ENCODE peak calls at places on chromosomes 3 and 15, in five cellular contexts. One of them, this sample, is unnamed. For H3K4me1, the result is how much of the 10 kb centered on the place peaks cover.

GRCh38 chr15:36479200-36479896 is 100.1 kb upstream of the CDIN1 start:
- DNase-seq in tibial nerve: no peak
- DNase-seq in ovary: no peak
- DNase-seq in spleen: no peak
- DNase-seq in adrenal gland: no peak
- DNase-seq in this sample: no peak

GRCh38 chr3:49531715-49532114 is 22.6 kb upstream of the BSN start:
- DNase-seq in ovary: peak
- DNase-seq in tibial nerve: no peak
- DNase-seq in adrenal gland: no peak
- DNase-seq in spleen: no peak
- DNase-seq in this sample: no peak

GRCh38 chr3:79419222-79419621 is 348.6 kb downstream of the ROBO1 start:
- DNase-seq in adrenal gland: no peak
- DNase-seq in tibial nerve: no peak
- DNase-seq in spleen: no peak
- DNase-seq in ovary: no peak
- DNase-seq in this sample: no peak

GRCh38 chr15:26235148-26235769 is 372.1 kb upstream of the ATP10A start:
- DNase-seq in tibial nerve: no peak
- DNase-seq in ovary: no peak
- DNase-seq in spleen: no peak
- DNase-seq in adrenal gland: no peak
- DNase-seq in this sample: no peak

GRCh38 chr3:171183042-171183441 is 156.5 kb upstream of the SLC2A2 start:
- DNase-seq in tibial nerve: no peak
- DNase-seq in ovary: no peak
- DNase-seq in spleen: no peak
- DNase-seq in adrenal gland: no peak
- DNase-seq in this sample: no peak

GRCh38 chr3:55720614-55721013 is 233.5 kb upstream of the WNT5A start:
- DNase-seq in ovary: no peak
- DNase-seq in adrenal gland: no peak
- DNase-seq in spleen: no peak
- DNase-seq in tibial nerve: no peak
- DNase-seq in this sample: no peak

GRCh38 chr15:95290376-95290973 is 1040.0 kb upstream of the NR2F2 start:
- DNase-seq in ovary: no peak
- DNase-seq in spleen: no peak
- DNase-seq in tibial nerve: no peak
- DNase-seq in adrenal gland: no peak
- DNase-seq in this sample: no peak

GRCh38 chr3:144743325-144743724 is 771.7 kb downstream of the DIPK2A start:
- DNase-seq in adrenal gland: no peak
- DNase-seq in spleen: no peak
- DNase-seq in ovary: no peak
- DNase-seq in tibial nerve: no peak
- DNase-seq in this sample: no peak

GRCh38 chr3:126982125-126982521 is 792 bp upstream of the PLXNA1 start:
- DNase-seq in tibial nerve: no peak
- DNase-seq in spleen: no peak
- DNase-seq in ovary: no peak
- DNase-seq in adrenal gland: no peak
- DNase-seq in this sample: peak

DNA sequence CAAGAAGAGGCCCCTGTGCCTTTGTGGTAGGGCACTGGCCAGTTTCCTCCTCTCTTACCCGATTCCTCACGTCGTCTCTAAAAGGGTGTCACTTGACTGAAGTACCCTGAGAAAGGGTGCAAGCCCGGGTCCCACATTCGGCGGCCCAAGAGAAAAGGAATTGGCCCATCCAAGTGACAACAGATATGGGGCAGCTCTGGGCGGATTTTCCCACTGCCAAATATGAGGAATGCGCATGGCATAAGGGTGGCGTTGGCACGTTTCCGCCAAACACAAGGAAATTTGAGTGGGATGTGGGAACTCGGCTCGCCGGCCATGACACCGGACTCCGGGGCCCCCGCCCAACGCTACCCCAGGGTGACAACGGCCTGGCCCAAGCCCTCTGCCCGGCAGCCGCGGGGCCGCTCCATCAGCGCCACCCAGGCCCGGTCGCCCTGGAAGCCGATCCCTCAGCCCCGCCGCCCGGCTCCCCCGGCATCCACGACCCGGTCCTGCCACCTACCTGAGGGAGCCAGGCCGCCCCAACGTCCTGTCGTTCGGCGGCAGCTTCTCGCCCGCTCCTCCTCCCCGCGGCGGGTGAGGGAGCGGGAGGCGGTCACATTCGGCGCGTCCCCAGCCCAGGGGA is 494 bp downstream of the RAF1 start:
- DNase-seq in tibial nerve: peak
- DNase-seq in ovary: peak
- DNase-seq in adrenal gland: peak
- DNase-seq in spleen: no peak
- DNase-seq in this sample: peak
- H3K4me1 ChIP-seq in tibial nerve: under half
- H3K4me1 ChIP-seq in ovary: under half
- H3K4me1 ChIP-seq in adrenal gland: under half
- H3K4me1 ChIP-seq in spleen: under half
- H3K4me1 ChIP-seq in this sample: under half

GRCh38 chr3:43062040-43062555 is 43.8 kb downstream of the POMGNT2 start:
- DNase-seq in ovary: no peak
- DNase-seq in tibial nerve: no peak
- DNase-seq in adrenal gland: no peak
- DNase-seq in spleen: no peak
- DNase-seq in this sample: no peak

GRCh38 chr3:43061101-43061895 is 44.6 kb downstream of the POMGNT2 start:
- DNase-seq in tibial nerve: no peak
- DNase-seq in adrenal gland: no peak
- DNase-seq in spleen: no peak
- DNase-seq in ovary: no peak
- DNase-seq in this sample: no peak

GRCh38 chr3:43062556-43063040 is 43.3 kb downstream of the POMGNT2 start:
- DNase-seq in tibial nerve: no peak
- DNase-seq in ovary: no peak
- DNase-seq in adrenal gland: no peak
- DNase-seq in spleen: no peak
- DNase-seq in this sample: no peak

GRCh38 chr3:43055806-43056770 is 49.8 kb downstream of the POMGNT2 start:
- DNase-seq in ovary: no peak
- DNase-seq in spleen: no peak
- DNase-seq in adrenal gland: no peak
- DNase-seq in tibial nerve: peak
- DNase-seq in this sample: no peak

GRCh38 chr3:43059456-43059855 is 46.4 kb downstream of the POMGNT2 start:
- DNase-seq in spleen: no peak
- DNase-seq in ovary: no peak
- DNase-seq in tibial nerve: no peak
- DNase-seq in adrenal gland: no peak
- DNase-seq in this sample: no peak
- TF ChIP-seq POLR2A in spleen: no peak
- TF ChIP-seq POLR2A in ovary: no peak
- TF ChIP-seq POLR2A in tibial nerve: no peak
- TF ChIP-seq POLR2A in adrenal gland: no peak
- TF ChIP-seq POLR2A in this sample: no peak

GRCh38 chr3:45796902-45797637 is 734 bp upstream of the SLC6A20 start:
- DNase-seq in ovary: no peak
- DNase-seq in adrenal gland: no peak
- DNase-seq in tibial nerve: no peak
- DNase-seq in spleen: no peak
- DNase-seq in this sample: no peak
- H3K4me3 ChIP-seq in ovary: no peak
- H3K4me3 ChIP-seq in adrenal gland: no peak
- H3K4me3 ChIP-seq in tibial nerve: peak
- H3K4me3 ChIP-seq in spleen: peak
- H3K4me3 ChIP-seq in this sample: no peak

GRCh38 chr15:29141206-29141907 is 128.3 kb downstream of the NSMCE3 start:
- DNase-seq in tibial nerve: no peak
- DNase-seq in spleen: no peak
- DNase-seq in ovary: no peak
- DNase-seq in adrenal gland: no peak
- DNase-seq in this sample: no peak

GRCh38 chr15:29141908-29142747 is 127.5 kb downstream of the NSMCE3 start:
- DNase-seq in tibial nerve: no peak
- DNase-seq in spleen: no peak
- DNase-seq in ovary: no peak
- DNase-seq in adrenal gland: no peak
- DNase-seq in this sample: no peak

GRCh38 chr15:29140475-29141172 is 129.0 kb downstream of the NSMCE3 start:
- DNase-seq in tibial nerve: no peak
- DNase-seq in spleen: peak
- DNase-seq in adrenal gland: peak
- DNase-seq in ovary: no peak
- DNase-seq in this sample: no peak

GRCh38 chr15:29143909-29144308 is 125.7 kb downstream of the NSMCE3 start:
- DNase-seq in adrenal gland: no peak
- DNase-seq in ovary: no peak
- DNase-seq in spleen: no peak
- DNase-seq in tibial nerve: no peak
- DNase-seq in this sample: no peak

DNA sequence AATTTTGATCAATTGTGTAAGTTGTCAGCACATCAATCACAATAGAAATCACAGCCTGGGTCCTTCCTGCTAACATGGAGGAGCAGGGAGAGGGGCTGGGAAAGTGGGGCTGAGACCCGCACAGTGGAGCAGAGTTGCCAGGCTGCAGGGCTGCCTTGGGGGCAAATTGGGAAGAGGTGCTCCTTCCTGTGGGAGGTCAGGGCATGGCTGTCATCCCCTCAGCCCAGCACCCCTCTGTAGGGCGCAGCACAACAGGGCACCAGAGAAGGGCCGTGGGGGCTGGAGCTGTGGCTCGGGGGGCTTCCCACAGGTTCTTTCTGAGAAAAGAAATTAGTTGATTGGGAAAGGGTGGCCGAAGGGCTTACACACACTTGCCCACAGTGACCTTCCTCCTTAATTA is 126.3 kb downstream of the NSMCE3 start:
- DNase-seq in tibial nerve: no peak
- DNase-seq in spleen: no peak
- DNase-seq in adrenal gland: peak
- DNase-seq in ovary: no peak
- DNase-seq in this sample: no peak
- H3K4me1 ChIP-seq in tibial nerve: under half
- H3K4me1 ChIP-seq in spleen: under half
- H3K4me1 ChIP-seq in adrenal gland: under half
- H3K4me1 ChIP-seq in ovary: under half
- H3K4me1 ChIP-seq in this sample: under half

GRCh38 chr15:88574062-88574461 is 27.6 kb upstream of the DET1 start:
- DNase-seq in ovary: no peak
- DNase-seq in adrenal gland: no peak
- DNase-seq in spleen: no peak
- DNase-seq in tibial nerve: no peak
- DNase-seq in this sample: no peak
- TF ChIP-seq POLR2A in ovary: no peak
- TF ChIP-seq POLR2A in adrenal gland: no peak
- TF ChIP-seq POLR2A in spleen: no peak
- TF ChIP-seq POLR2A in tibial nerve: no peak
- TF ChIP-seq POLR2A in this sample: no peak

GRCh38 chr15:65969865-65970832 is 100.9 kb downstream of the RAB11A start:
- DNase-seq in spleen: peak
- DNase-seq in adrenal gland: no peak
- DNase-seq in tibial nerve: no peak
- DNase-seq in ovary: no peak
- DNase-seq in this sample: no peak
- H3K4me3 ChIP-seq in spleen: no peak
- H3K4me3 ChIP-seq in adrenal gland: no peak
- H3K4me3 ChIP-seq in tibial nerve: no peak
- H3K4me3 ChIP-seq in ovary: no peak
- H3K4me3 ChIP-seq in this sample: no peak

DNA sequence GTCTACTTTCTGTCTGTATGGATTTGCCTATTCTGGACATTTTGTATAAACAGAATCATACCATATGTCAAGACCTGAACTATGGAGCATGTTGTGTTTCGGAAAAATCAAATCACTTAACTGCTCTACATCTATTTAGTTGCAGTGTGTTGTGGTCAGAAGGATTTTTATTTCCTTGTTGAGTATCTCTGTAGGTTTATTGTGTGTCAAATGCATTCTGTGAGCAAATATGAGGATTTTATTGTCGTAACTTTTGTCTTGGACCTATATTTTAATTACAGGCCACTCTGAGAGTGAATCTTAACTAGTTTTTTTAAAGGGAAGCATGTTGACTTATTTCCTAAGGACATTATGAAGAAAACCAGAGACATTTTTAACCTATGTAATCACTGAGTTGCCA is 84.6 kb upstream of the MYZAP start:
- DNase-seq in adrenal gland: no peak
- DNase-seq in tibial nerve: no peak
- DNase-seq in spleen: no peak
- DNase-seq in ovary: no peak
- DNase-seq in this sample: no peak
- H3K4me1 ChIP-seq in adrenal gland: under half
- H3K4me1 ChIP-seq in tibial nerve: under half
- H3K4me1 ChIP-seq in spleen: under half
- H3K4me1 ChIP-seq in ovary: under half
- H3K4me1 ChIP-seq in this sample: under half

DNA sequence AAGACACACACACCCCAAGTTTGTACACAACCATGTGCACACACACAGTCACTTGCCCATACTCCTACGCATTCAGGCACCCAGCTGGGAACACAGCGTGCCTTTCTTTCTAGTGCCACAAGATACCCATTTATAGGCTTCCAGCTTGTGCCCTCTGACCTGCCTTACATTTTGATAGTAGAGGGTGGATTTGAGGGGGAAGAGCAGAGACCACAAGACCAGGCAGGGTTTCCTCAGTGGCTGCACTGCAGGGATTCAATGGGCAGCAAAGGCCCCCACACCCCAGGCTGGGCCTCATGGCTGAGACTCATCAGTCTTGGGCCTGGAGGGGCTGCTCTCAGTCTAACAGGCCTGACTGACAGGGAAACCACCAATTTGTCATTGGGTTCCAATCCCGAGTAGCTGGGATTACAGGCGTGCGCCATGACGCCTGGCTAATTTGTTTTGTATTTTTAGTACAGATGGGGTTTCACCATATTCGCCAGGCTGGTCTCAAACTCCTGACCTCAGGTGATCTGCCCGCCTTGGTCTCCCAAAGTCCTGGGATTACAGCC is 18.8 kb upstream of the ANKDD1A start:
- DNase-seq in ovary: no peak
- DNase-seq in tibial nerve: no peak
- DNase-seq in adrenal gland: no peak
- DNase-seq in spleen: peak
- DNase-seq in this sample: no peak
- TF ChIP-seq POLR2A in ovary: no peak
- TF ChIP-seq POLR2A in tibial nerve: no peak
- TF ChIP-seq POLR2A in adrenal gland: no peak
- TF ChIP-seq POLR2A in spleen: no peak
- TF ChIP-seq POLR2A in this sample: no peak